ENCODE peak calls at places on chromosomes 7 and 10, in four cellular contexts. Q, U, W and L are unnamed samples.

GRCh38 chr10:33290286-33291052 is 44.0 kb downstream of the NRP1 start:
- DNase-seq in Q (peak), U (no peak), W (no peak), L (no peak)

GRCh38 chr10:5776881-5777197 is 36.4 kb downstream of the GDI2 start:
- DNase-seq in Q (peak), U (no peak), W (no peak), L (no peak)

GRCh38 chr7:111756687-111757178 is 194.4 kb upstream of the IMMP2L start:
- DNase-seq in Q (peak), U (peak), W (peak), L (no peak)

GRCh38 chr7:99541212-99541611 is 10.7 kb downstream of the FAM200A start:
- DNase-seq in Q (no peak), U (no peak), W (no peak), L (no peak)

GRCh38 chr7:151059362-151060112 is at the start of gene SLC4A2:
- DNase-seq in Q (no peak), U (peak), W (peak), L (peak)

GRCh38 chr10:62441953-62442352 is 67.8 kb downstream of the ZNF365 start:
- DNase-seq in Q (no peak), U (no peak), W (no peak), L (no peak)

GRCh38 chr7:114934758-114935157 is 12.9 kb downstream of the MDFIC start:
- DNase-seq in Q (no peak), U (no peak), W (no peak), L (no peak)

GRCh38 chr7:27097686-27098492 is 2.1 kb upstream of the HOXA1 start:
- DNase-seq in Q (peak), U (no peak), W (peak), L (no peak)

GRCh38 chr7:149500910-149501309 is 3.3 kb upstream of the ZNF746 start:
- DNase-seq in Q (no peak), U (no peak), W (no peak), L (no peak)

GRCh38 chr7:105838273-105839141 is 37.9 kb downstream of the ATXN7L1 start:
- DNase-seq in Q (peak), U (no peak), W (no peak), L (no peak)

GRCh38 chr10:114017873-114018272 is 25.8 kb upstream of the ADRB1 start:
- DNase-seq in Q (no peak), U (no peak), W (no peak), L (no peak)

GRCh38 chr10:127979566-127979965 is 72.7 kb downstream of the PTPRE start:
- DNase-seq in Q (no peak), U (no peak), W (no peak), L (no peak)

GRCh38 chr10:62008196-62008595 is 106.7 kb downstream of the ARID5B start:
- DNase-seq in Q (no peak), U (no peak), W (no peak), L (no peak)

GRCh38 chr10:11754620-11755019 is 12.4 kb downstream of the ECHDC3 start:
- DNase-seq in Q (no peak), U (no peak), W (no peak), L (no peak)

GRCh38 chr10:62381385-62382102 is 7.4 kb downstream of the ZNF365 start:
- DNase-seq in Q (no peak), U (no peak), W (no peak), L (no peak)

GRCh38 chr10:75660833-75661232 is 229.4 kb downstream of the LRMDA start:
- DNase-seq in Q (peak), U (no peak), W (peak), L (no peak)

GRCh38 chr10:107576746-107577145 is 412.2 kb upstream of the SORCS1 start:
- DNase-seq in Q (no peak), U (no peak), W (no peak), L (no peak)

GRCh38 chr7:139777304-139777890 is 401 bp downstream of the HIPK2 start:
- DNase-seq in Q (no peak), U (peak), W (peak), L (peak)

GRCh38 chr7:7178906-7179305 is 3.4 kb upstream of the C1GALT1 start:
- DNase-seq in Q (no peak), U (no peak), W (no peak), L (no peak)

GRCh38 chr10:93437000-93437945 is 44.9 kb downstream of the MYOF start:
- DNase-seq in Q (peak), U (no peak), W (no peak), L (peak)

GRCh38 chr10:31584098-31584631 is 265.1 kb downstream of the ZEB1 start:
- DNase-seq in Q (no peak), U (no peak), W (peak), L (no peak)

GRCh38 chr7:105760549-105761447 is 115.6 kb downstream of the ATXN7L1 start:
- DNase-seq in Q (peak), U (no peak), W (no peak), L (no peak)

GRCh38 chr7:46244752-46245151 is 323.7 kb upstream of the IGFBP3 start:
- DNase-seq in Q (no peak), U (no peak), W (no peak), L (no peak)

GRCh38 chr10:69572159-69573055 is 815 bp downstream of the NEUROG3 start:
- DNase-seq in Q (no peak), U (peak), W (peak), L (no peak)

GRCh38 chr10:98477861-98478260 is 31.1 kb upstream of the HPS1 start:
- DNase-seq in Q (no peak), U (no peak), W (no peak), L (no peak)

GRCh38 chr7:78326189-78326588 is 527.6 kb downstream of the PHTF2 start:
- DNase-seq in Q (peak), U (no peak), W (no peak), L (no peak)

GRCh38 chr7:111532625-111533024 is 29.7 kb downstream of the IMMP2L start:
- DNase-seq in Q (no peak), U (no peak), W (no peak), L (no peak)

GRCh38 chr7:118214833-118215182 is 9.7 kb upstream of the ANKRD7 start:
- DNase-seq in Q (no peak), U (no peak), W (no peak), L (no peak)

GRCh38 chr7:20290505-20291111 is 40.1 kb upstream of the ITGB8 start:
- DNase-seq in Q (no peak), U (no peak), W (no peak), L (no peak)

GRCh38 chr7:74405191-74405898 is 48.4 kb upstream of the GTF2IRD1 start:
- DNase-seq in Q (no peak), U (peak), W (peak), L (no peak)

GRCh38 chr7:29495618-29496017 is 68.0 kb upstream of the PRR15 start:
- DNase-seq in Q (no peak), U (no peak), W (no peak), L (no peak)

GRCh38 chr10:89795840-89796239 is 94.5 kb downstream of the KIF20B start:
- DNase-seq in Q (no peak), U (no peak), W (no peak), L (no peak)

GRCh38 chr7:25242678-25243077 is 14.4 kb upstream of the NPVF start:
- DNase-seq in Q (no peak), U (no peak), W (no peak), L (no peak)

GRCh38 chr10:17206210-17206709 is 4.8 kb upstream of the TRDMT1 start:
- DNase-seq in Q (peak), U (no peak), W (no peak), L (no peak)

GRCh38 chr10:91909178-91909677 is at the start of gene FGFBP3:
- DNase-seq in Q (peak), U (peak), W (no peak), L (peak)

GRCh38 chr7:129496653-129497052 is 5.7 kb upstream of the SMKR1 start:
- DNase-seq in Q (no peak), U (no peak), W (no peak), L (no peak)

GRCh38 chr7:129495987-129496386 is 6.3 kb upstream of the SMKR1 start:
- DNase-seq in Q (no peak), U (no peak), W (no peak), L (no peak)

GRCh38 chr7:129494041-129494440 is 8.3 kb upstream of the SMKR1 start:
- DNase-seq in Q (peak), U (no peak), W (no peak), L (no peak)

GRCh38 chr7:129492406-129492805 is 9.9 kb upstream of the SMKR1 start:
- DNase-seq in Q (no peak), U (no peak), W (no peak), L (no peak)

GRCh38 chr7:129493555-129493954 is 8.8 kb upstream of the SMKR1 start:
- DNase-seq in Q (no peak), U (no peak), W (no peak), L (no peak)
- TF ChIP-seq CTCF in Q (peak), U (no peak), W (no peak), L (no peak)

DNA sequence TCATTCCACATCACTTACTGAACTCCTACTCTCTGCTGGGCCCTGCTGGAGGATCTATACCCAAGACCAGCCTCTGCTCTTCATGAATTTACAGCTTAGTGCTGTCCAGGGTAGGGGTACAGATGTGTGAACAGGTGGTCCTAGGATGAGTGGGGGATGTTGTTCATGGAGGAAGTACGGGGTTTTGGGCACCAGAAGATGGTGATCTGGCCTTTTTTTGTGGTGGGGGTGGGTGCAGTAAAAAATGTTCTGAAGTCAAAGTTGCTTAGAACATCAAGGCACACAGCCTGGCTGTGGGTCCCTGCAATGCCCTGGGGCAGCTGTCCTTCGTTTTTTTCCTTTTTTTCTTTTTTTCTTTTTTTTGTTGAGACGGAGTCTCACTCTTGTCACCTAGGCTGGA is 34.2 kb upstream of the GNA12 start:
- DNase-seq in Q (no peak), U (no peak), W (no peak), L (no peak)
- TF ChIP-seq CTCF in Q (no peak), U (no peak), W (no peak), L (no peak)

GRCh38 chr10:100021322-100021721 is 11.6 kb upstream of the DNMBP start:
- DNase-seq in Q (no peak), U (no peak), W (no peak), L (no peak)

GRCh38 chr10:100020883-100021248 is 11.1 kb upstream of the DNMBP start:
- DNase-seq in Q (no peak), U (peak), W (peak), L (no peak)

GRCh38 chr10:100020161-100020882 is 10.6 kb upstream of the DNMBP start:
- DNase-seq in Q (no peak), U (no peak), W (no peak), L (no peak)

GRCh38 chr10:100022403-100022802 is 12.7 kb upstream of the DNMBP start:
- DNase-seq in Q (peak), U (no peak), W (no peak), L (no peak)

DNA sequence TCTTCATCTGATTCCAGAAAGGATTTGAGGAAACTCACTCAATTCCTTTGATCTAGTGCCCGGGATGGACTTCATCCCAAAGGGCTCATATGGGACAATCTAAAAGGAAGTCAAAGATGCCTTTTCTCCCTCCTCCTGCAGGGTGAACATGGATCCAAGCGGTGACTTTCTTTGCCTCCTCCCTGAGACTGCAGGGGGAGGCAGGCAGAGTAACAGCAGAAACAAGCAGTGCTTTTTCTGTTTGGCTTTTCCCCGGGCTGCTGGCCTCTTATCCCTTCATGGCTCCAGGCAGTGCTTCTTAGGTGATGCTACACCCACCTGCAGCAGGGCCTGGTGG is 10.0 kb upstream of the DNMBP start:
- DNase-seq in Q (no peak), U (no peak), W (no peak), L (no peak)
- TF ChIP-seq CTCF in Q (peak), U (no peak), W (no peak), L (no peak)

GRCh38 chr7:33845991-33846509 is 59.3 kb upstream of the BMPER start:
- DNase-seq in Q (peak), U (no peak), W (no peak), L (no peak)
- TF ChIP-seq CTCF in Q (no peak), U (no peak), W (no peak), L (no peak)

GRCh38 chr7:72183835-72184234 is 228.3 kb downstream of the CALN1 start:
- DNase-seq in Q (no peak), U (no peak), W (no peak), L (no peak)
- TF ChIP-seq CTCF in Q (no peak), U (peak), W (peak), L (peak)